ENCODE peak calls at places on chromosome 11, in six cellular contexts. T is HT-29; Q is uterus; I is T follicular helper cell; Z is activated effector memory CD4-positive, alpha-beta T cell treated with Interleukin-2 at 50 U/mL for 16 hours; K is lower leg skin. N is an unnamed sample.

GRCh38 chr11:16946477-16947282 is 67.5 kb downstream of the PLEKHA7 start:
- DNase-seq in Z (no peak), I (no peak), T (peak; percentile 27), K (no peak), Q (no peak), N (no peak)

GRCh38 chr11:34552270-34552669 is 38.7 kb upstream of the ELF5 start:
- DNase-seq in T (no peak), K (no peak), I (no peak), Q (no peak), Z (no peak), N (no peak)

GRCh38 chr11:62645660-62645933 is 816 bp downstream of the GANAB start:
- DNase-seq in T (no peak), K (no peak), I (no peak), Z (no peak), Q (no peak), N (no peak)

GRCh38 chr11:60130496-60130895 is 42.0 kb downstream of the MS4A2 start:
- DNase-seq in Z (no peak), Q (peak; percentile 23), K (no peak), I (no peak), T (peak; percentile 84), N (peak; percentile 44)

GRCh38 chr11:105042178-105042577 is 3.0 kb downstream of the CARD16 start:
- DNase-seq in Q (no peak), K (no peak), I (no peak), T (no peak), Z (no peak), N (no peak)

GRCh38 chr11:83751041-83751440 is 464.9 kb upstream of the CCDC90B start:
- DNase-seq in K (no peak), Q (no peak), Z (no peak), T (no peak), I (no peak), N (no peak)

GRCh38 chr11:118924591-118925585 is 838 bp downstream of the BCL9L start:
- DNase-seq in K (peak; percentile 56), T (peak; percentile 71), Q (peak; percentile 61), Z (no peak), I (no peak), N (peak; percentile 63)

GRCh38 chr11:33040127-33040861 is 922 bp downstream of the TCP11L1 start:
- DNase-seq in I (peak; percentile 31), Z (no peak), K (no peak), Q (peak; percentile 24), T (no peak), N (no peak)

GRCh38 chr11:109421981-109422590 is at the start of gene C11orf87:
- DNase-seq in T (no peak), I (no peak), Z (no peak), K (no peak), Q (no peak), N (peak; percentile 52)

GRCh38 chr11:64092119-64092760 is 56.5 kb downstream of the FLRT1 start:
- DNase-seq in Q (no peak), I (no peak), T (no peak), K (no peak), Z (no peak), N (no peak)

GRCh38 chr11:35116762-35117588 is 22.0 kb upstream of the CD44 start:
- DNase-seq in Q (peak; percentile 79), T (no peak), K (no peak), Z (no peak), I (no peak), N (no peak)

GRCh38 chr11:20618083-20618482 is 18.7 kb downstream of the SLC6A5 start:
- DNase-seq in I (no peak), Z (no peak), K (no peak), Q (no peak), T (no peak), N (no peak)

GRCh38 chr11:47593934-47594855 is at the start of gene C1QTNF4:
- DNase-seq in K (no peak), Z (no peak), I (no peak), T (no peak), Q (no peak), N (peak; percentile 34)

GRCh38 chr11:57638005-57638760 is 11.5 kb downstream of the YPEL4 start:
- DNase-seq in K (no peak), Q (peak; percentile 90), I (no peak), Z (no peak), T (no peak), N (peak; percentile 73)

GRCh38 chr11:50187220-50187619 is 154.5 kb downstream of the OR4C45 start:
- DNase-seq in K (no peak), Q (no peak), Z (no peak), I (no peak), T (no peak), N (no peak)

GRCh38 chr11:125720781-125721180 is 25.3 kb upstream of the PATE1 start:
- DNase-seq in T (no peak), K (no peak), Z (no peak), I (no peak), Q (no peak), N (no peak)

GRCh38 chr11:117670443-117670842 is 126.6 kb downstream of the DSCAML1 start:
- DNase-seq in K (no peak), T (no peak), Z (no peak), Q (no peak), I (no peak), N (no peak)

GRCh38 chr11:119188887-119189286 is 3.6 kb downstream of the NHERF4 start:
- DNase-seq in I (no peak), K (no peak), T (no peak), Q (no peak), Z (no peak), N (no peak)

GRCh38 chr11:74636633-74637184 is 44.3 kb downstream of the POLD3 start:
- DNase-seq in T (peak; percentile 36), I (no peak), Z (no peak), K (no peak), Q (no peak), N (no peak)

GRCh38 chr11:45485070-45485716 is 180.2 kb downstream of the CHST1 start:
- DNase-seq in K (no peak), I (no peak), Q (no peak), Z (no peak), T (no peak), N (no peak)

GRCh38 chr11:87425943-87426342 is 388.2 kb downstream of the TMEM135 start:
- DNase-seq in Z (no peak), I (no peak), K (no peak), T (no peak), Q (no peak), N (no peak)

GRCh38 chr11:12175694-12176241 is 65.4 kb downstream of the MICAL2 start:
- DNase-seq in Q (no peak), Z (no peak), I (no peak), T (no peak), K (no peak), N (no peak)

GRCh38 chr11:118918686-118919280 is 6.9 kb downstream of the BCL9L start:
- DNase-seq in I (no peak), Z (no peak), K (peak; percentile 34), Q (peak; percentile 57), T (no peak), N (no peak)

GRCh38 chr11:65478411-65479183 is 20.2 kb upstream of the MALAT1 start:
- DNase-seq in Z (no peak), T (peak; percentile 75), K (no peak), I (no peak), Q (peak; percentile 85), N (no peak)

GRCh38 chr11:127098684-127099083 is 98.1 kb upstream of the KIRREL3 start:
- DNase-seq in Z (no peak), I (no peak), Q (no peak), K (no peak), T (no peak), N (peak; percentile 28)

GRCh38 chr11:45843158-45843924 is 3.9 kb upstream of the CRY2 start:
- DNase-seq in K (peak; percentile 92), Q (peak; percentile 93), T (peak; percentile 98), I (peak; percentile 89), Z (peak; percentile 74), N (peak; percentile 87)

GRCh38 chr11:128830290-128830813 is 36.7 kb downstream of the KCNJ1 start:
- DNase-seq in K (no peak), Z (no peak), I (no peak), Q (no peak), T (no peak), N (no peak)

GRCh38 chr11:130840683-130841082 is 75.6 kb downstream of the SNX19 start:
- DNase-seq in T (no peak), Q (no peak), Z (no peak), K (no peak), I (no peak), N (no peak)

GRCh38 chr11:75867778-75868374 is 52.9 kb downstream of the UVRAG start:
- DNase-seq in K (peak; percentile 29), T (peak; percentile 87), Q (peak; percentile 47), I (peak; percentile 18), Z (no peak), N (peak; percentile 40)

GRCh38 chr11:105000167-105000566 is 22.8 kb downstream of the CASP5 start:
- DNase-seq in I (no peak), K (no peak), Z (no peak), T (peak; percentile 56), Q (no peak), N (peak; percentile 8)

GRCh38 chr11:60950933-60951610 is 904 bp downstream of the SLC15A3 start:
- DNase-seq in Q (no peak), Z (no peak), K (no peak), I (no peak), T (no peak), N (peak; percentile 27)

N was measured in endothelial cell.